ENCODE peak calls at places on chromosomes 5 and 9, in four cellular contexts. S is GM12878, B is K562, K is H1. U is an unnamed sample.

GRCh38 chr5:81749562-81750307 is 1.2 kb downstream of the SSBP2 start:
- DNase-seq in B (peak), K (peak), S (peak), U (peak)

GRCh38 chr5:151740958-151741373 is 17.5 kb downstream of the ATOX1 start:
- DNase-seq in B (no peak), K (no peak), S (no peak), U (no peak)

GRCh38 chr5:1077026-1077425 is 34.8 kb downstream of the SLC12A7 start:
- DNase-seq in K (no peak), B (no peak), S (no peak), U (no peak)

GRCh38 chr5:32387176-32387575 is 57.4 kb downstream of the ZFR start:
- DNase-seq in K (no peak), B (no peak), S (no peak), U (no peak)

GRCh38 chr5:172617817-172618216 is 23.2 kb upstream of the NEURL1B start:
- DNase-seq in S (no peak), B (no peak), K (no peak), U (no peak)

GRCh38 chr9:124398191-124398590 is 17.1 kb downstream of the PSMB7 start:
- DNase-seq in B (no peak), K (no peak), S (no peak), U (no peak)

GRCh38 chr9:125355601-125356000 is 94.0 kb downstream of the GAPVD1 start:
- DNase-seq in K (no peak), S (no peak), B (no peak), U (no peak)

GRCh38 chr9:104794070-104794469 is 30.1 kb downstream of the NIPSNAP3B start:
- DNase-seq in S (no peak), B (no peak), K (peak), U (no peak)

GRCh38 chr9:23926378-23926777 is 100.3 kb upstream of the ELAVL2 start:
- DNase-seq in K (no peak), S (peak), B (no peak), U (no peak)

GRCh38 chr9:117247271-117247670 is 167.6 kb downstream of the ASTN2 start:
- DNase-seq in K (no peak), S (no peak), B (no peak), U (no peak)

GRCh38 chr5:189486-189885 is 1.8 kb upstream of the LRRC14B start:
- DNase-seq in B (no peak), S (no peak), K (no peak), U (no peak)

GRCh38 chr9:16642421-16643109 is 227.9 kb downstream of the BNC2 start:
- DNase-seq in B (no peak), K (no peak), S (no peak), U (no peak)

GRCh38 chr5:119943148-119943547 is 313.8 kb downstream of the FAM170A start:
- DNase-seq in B (no peak), S (no peak), K (no peak), U (no peak)

GRCh38 chr9:21686738-21687137 is 115.7 kb upstream of the MTAP start:
- DNase-seq in B (no peak), K (no peak), S (no peak), U (no peak)

GRCh38 chr9:113562653-113563381 is 99.3 kb downstream of the RGS3 start:
- DNase-seq in S (no peak), K (no peak), B (no peak), U (no peak)

GRCh38 chr5:122779451-122779850 is 4.6 kb downstream of the SNX2 start:
- DNase-seq in K (no peak), S (no peak), B (no peak), U (no peak)

GRCh38 chr5:135887447-135887864 is 8.2 kb downstream of the IL9 start:
- DNase-seq in K (peak), S (peak), B (peak), U (peak)

GRCh38 chr5:9445989-9446388 is 99.9 kb downstream of the SEMA5A start:
- DNase-seq in K (no peak), B (no peak), S (no peak), U (no peak)
- TF ChIP-seq TAF1 in K (no peak), B (no peak), S (no peak), U (no peak)

DNA sequence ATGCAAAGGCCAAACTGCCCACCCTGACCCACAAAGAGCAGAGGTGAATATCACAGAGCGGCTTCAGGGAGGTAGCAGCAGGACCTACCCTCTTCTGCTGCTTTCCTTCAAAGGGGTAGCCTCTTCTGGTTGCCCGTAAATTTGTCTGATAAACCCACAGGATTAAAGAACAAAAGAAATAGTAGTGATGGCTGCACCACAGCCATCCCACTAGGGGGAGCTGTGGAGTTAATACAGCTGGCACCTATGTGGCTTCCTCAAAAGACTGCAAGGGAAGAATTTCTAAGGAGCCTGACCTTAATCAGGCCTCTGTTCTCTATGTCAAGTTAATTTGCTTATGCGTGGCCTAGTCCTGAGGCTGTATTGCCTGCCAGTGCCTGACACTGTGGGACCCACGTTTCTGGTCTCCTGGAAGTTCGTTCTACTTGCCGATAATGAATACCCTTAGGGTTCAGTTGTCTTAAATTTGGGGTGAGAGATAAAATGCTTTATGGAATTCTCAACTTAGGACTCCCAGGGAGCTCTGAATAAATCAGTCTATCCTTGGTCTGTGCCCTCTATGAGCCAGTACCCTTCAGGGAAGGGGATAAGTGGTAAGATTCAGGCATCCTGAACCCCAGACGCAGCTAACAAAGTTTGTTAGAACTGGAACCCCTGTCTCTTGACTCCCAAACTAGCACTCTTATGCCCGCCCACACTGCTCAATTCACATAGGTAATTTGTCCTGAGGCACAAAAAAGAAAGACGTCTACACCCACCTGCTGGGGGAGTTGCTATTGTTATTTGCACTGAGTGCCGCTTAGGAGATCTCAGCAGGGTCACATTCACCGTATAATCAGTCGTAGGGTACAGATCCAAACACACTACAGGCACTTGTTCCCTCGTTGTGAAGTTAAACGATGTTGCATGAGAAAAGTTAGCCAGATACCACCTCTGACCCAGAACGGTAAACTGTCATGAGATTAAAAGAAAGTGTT is 77.1 kb downstream of the SUSD1 start:
- DNase-seq in B (peak), S (no peak), K (peak), U (peak)
- TF ChIP-seq POLR2A in B (no peak), S (no peak), K (no peak), U (no peak)

GRCh38 chr5:168182269-168182668 is 109.2 kb upstream of the WWC1 start:
- DNase-seq in S (no peak), K (no peak), B (no peak), U (no peak)

GRCh38 chr5:168176251-168176650 is 115.2 kb upstream of the WWC1 start:
- DNase-seq in K (no peak), S (no peak), B (no peak), U (no peak)

GRCh38 chr5:168177831-168178450 is 113.5 kb upstream of the WWC1 start:
- DNase-seq in S (no peak), B (no peak), K (no peak), U (no peak)

GRCh38 chr5:168176941-168177340 is 114.5 kb upstream of the WWC1 start:
- DNase-seq in K (no peak), S (no peak), B (no peak), U (no peak)

GRCh38 chr5:168179185-168179584 is 112.3 kb upstream of the WWC1 start:
- DNase-seq in S (no peak), K (no peak), B (no peak), U (no peak)
- TF ChIP-seq POLR2AphosphoS5 in S (no peak), K (no peak), B (no peak), U (no peak)

GRCh38 chr9:136613824-136614371 is 48.8 kb upstream of the EGFL7 start:
- DNase-seq in K (no peak), S (no peak), B (no peak), U (no peak)
- TF ChIP-seq TAF1 in K (no peak), S (no peak), B (no peak), U (no peak)

DNA sequence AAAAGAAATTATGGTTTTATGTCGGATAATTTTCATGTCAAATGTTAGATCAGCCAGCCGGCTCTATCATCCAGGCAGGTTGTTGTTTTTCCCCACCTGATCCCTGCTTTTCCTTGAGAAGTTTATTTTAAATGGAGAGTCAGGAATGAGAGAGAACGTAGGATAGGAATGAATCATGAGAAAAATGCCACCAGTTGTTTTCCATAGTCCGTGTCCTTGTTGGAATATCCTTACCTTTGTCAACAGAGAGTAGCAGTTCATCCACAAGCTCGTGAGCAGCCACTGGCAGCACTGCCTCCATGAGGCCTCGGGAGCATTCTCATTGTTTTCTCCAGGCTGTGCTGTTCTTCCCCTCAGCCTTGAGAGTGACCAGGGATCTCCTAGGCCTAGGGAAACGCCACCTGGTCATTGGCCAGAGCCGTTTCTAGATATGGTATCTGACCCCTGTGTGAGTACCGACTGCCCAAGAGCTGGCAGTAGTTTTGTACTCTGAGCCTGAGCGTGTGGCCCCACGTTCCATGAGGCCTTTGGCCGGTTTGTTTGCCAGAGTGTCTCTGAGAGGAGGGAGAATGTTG is 293.3 kb downstream of the FANCC start:
- DNase-seq in B (no peak), S (no peak), K (no peak), U (no peak)
- TF ChIP-seq POLR2A in B (no peak), S (no peak), K (no peak), U (no peak)

GRCh38 chr5:99379187-99379586 is 450.4 kb upstream of the CHD1 start:
- DNase-seq in S (no peak), K (no peak), B (no peak), U (no peak)
- TF ChIP-seq POLR2AphosphoS5 in S (no peak), K (no peak), B (no peak), U (no peak)

GRCh38 chr5:54713923-54714581 is 196.5 kb downstream of the SNX18 start:
- DNase-seq in B (no peak), S (no peak), K (no peak), U (no peak)
- TF ChIP-seq TAF1 in B (no peak), S (no peak), K (no peak), U (no peak)

DNA sequence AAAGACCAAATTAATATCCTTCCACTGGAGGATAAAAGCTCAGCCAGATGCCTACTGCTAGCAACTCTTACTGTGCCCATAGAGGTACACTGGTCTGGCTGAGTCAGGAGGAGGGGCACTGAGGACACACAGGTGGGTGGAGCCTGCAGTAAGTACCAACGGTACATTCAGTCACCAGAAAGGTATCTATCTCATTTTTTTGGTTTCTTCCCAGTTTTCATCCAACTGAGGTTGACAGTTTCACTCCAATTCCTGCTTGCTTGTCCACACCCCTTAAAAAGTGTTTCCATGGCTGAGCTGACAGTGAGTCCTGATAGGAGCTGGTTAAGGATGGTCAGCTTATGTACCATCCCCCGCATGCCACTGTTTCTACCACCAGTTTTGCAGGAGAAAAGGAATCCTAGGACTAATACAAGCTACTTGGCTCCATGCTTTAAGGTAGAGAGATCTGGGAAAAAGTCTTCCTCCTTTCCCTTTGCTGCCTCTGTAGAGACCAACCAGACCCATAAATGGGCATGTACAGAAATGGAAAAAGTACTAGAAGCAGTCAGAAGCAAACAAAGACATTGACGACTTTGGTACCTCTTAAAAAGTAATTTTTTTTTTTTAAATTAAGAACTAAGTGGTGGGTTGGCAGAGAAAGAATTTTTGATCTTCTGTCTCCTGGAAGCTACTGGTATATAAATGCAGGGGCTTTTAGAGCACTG is 3.2 kb downstream of the ELL2 start:
- DNase-seq in S (no peak), K (no peak), B (no peak), U (no peak)
- TF ChIP-seq POLR2A in S (no peak), K (no peak), B (no peak), U (no peak)